ENCODE peak calls at places on chromosomes 3 and 15, in six cellular contexts. U is NCI-H1092 treated with DMSO at 0.1 percent for 48 hours; D is naive thymus-derived CD4-positive, alpha-beta T cell; S is mammary epithelial cell; B is GM23248; L is GM12878. F is an unnamed sample.

GRCh38 chr15:44656913-44657312 is 6.5 kb downstream of the SPG11 start:
- DNase-seq in B (no peak), S (no peak), D (no peak), L (no peak), U (no peak), F (no peak)

GRCh38 chr3:177056927-177057326 is 140.4 kb downstream of the TBL1XR1 start:
- DNase-seq in B (no peak), S (no peak), U (peak; percentile 15), L (no peak), D (no peak), F (no peak)

GRCh38 chr3:188941103-188941502 is 230.7 kb upstream of the TPRG1 start:
- DNase-seq in S (no peak), B (no peak), D (no peak), L (no peak), U (no peak), F (no peak)

GRCh38 chr15:69823223-69823907 is 274.4 kb downstream of the TLE3 start:
- DNase-seq in B (peak; percentile 21), D (no peak), S (peak; percentile 10), L (no peak), U (no peak), F (no peak)

GRCh38 chr15:77033729-77034619 is 36.9 kb downstream of the TSPAN3 start:
- DNase-seq in S (no peak), D (no peak), B (no peak), L (no peak), U (no peak), F (no peak)

GRCh38 chr3:24646790-24647189 is 152.1 kb upstream of the THRB start:
- DNase-seq in S (no peak), L (no peak), U (no peak), B (no peak), D (no peak), F (no peak)

GRCh38 chr3:43013256-43013655 is 34.1 kb downstream of the GASK1A start:
- DNase-seq in B (no peak), L (no peak), S (no peak), U (no peak), D (no peak), F (no peak)

GRCh38 chr3:137771401-137772230 is 7.5 kb downstream of the SOX14 start:
- DNase-seq in U (no peak), S (no peak), L (no peak), B (no peak), D (no peak), F (no peak)

GRCh38 chr3:1183320-1184048 is 90.7 kb downstream of the CNTN6 start:
- DNase-seq in B (peak; percentile 90), D (no peak), S (peak; percentile 35), U (no peak), L (no peak), F (peak; percentile 75)

GRCh38 chr3:76656531-76657070 is 383.3 kb upstream of the ROBO2 start:
- DNase-seq in B (no peak), D (no peak), L (no peak), S (no peak), U (no peak), F (no peak)

GRCh38 chr3:169232863-169233262 is 430.6 kb downstream of the MECOM start:
- DNase-seq in L (no peak), U (peak; percentile 67), B (peak; percentile 44), S (no peak), D (no peak), F (no peak)

GRCh38 chr3:37990527-37990926 is at the start of gene VILL:
- DNase-seq in U (no peak), L (no peak), S (no peak), B (no peak), D (no peak), F (no peak)

GRCh38 chr3:39192490-39193092 is at the start of gene XIRP1:
- DNase-seq in U (no peak), B (no peak), L (no peak), S (no peak), D (no peak), F (no peak)

GRCh38 chr3:111735271-111735758 is 123.8 kb upstream of the PHLDB2 start:
- DNase-seq in U (no peak), B (peak; percentile 79), S (peak; percentile 93), D (no peak), L (no peak), F (peak; percentile 97)

GRCh38 chr3:48125886-48126622 is 62.2 kb downstream of the CDC25A start:
- DNase-seq in U (no peak), L (no peak), B (no peak), S (no peak), D (no peak), F (no peak)

GRCh38 chr3:125395091-125395490 is 20.0 kb upstream of the ZNF148 start:
- DNase-seq in B (no peak), L (no peak), S (peak; percentile 35), U (no peak), D (no peak), F (no peak)

GRCh38 chr3:44468572-44469520 is 8.6 kb downstream of the ZNF445 start:
- DNase-seq in B (peak; percentile 48), U (no peak), D (no peak), L (no peak), S (peak; percentile 85), F (peak; percentile 19)